ENCODE peak calls at places on chromosomes 1 and 21, in seven cellular contexts. E is activated B cell treated with CpG ODN at 0.5 μM for 24 hours; U is activated CD4-positive, alpha-beta T cell treated with anti-CD3 and anti-CD28 coated beads, Interleukin-2, amount 50 U/mL, for 1 hour; F is AG04450; K is WTC11; B is CD4-positive, alpha-beta memory T cell; H is globus pallidus. Z is an unnamed sample.

GRCh38 chr1:154419620-154420020 is 14.5 kb downstream of the IL6R start:
- DNase-seq in U (peak), B (peak), F (peak), K (no peak), H (peak), E (no peak), Z (no peak)

GRCh38 chr1:67802565-67802964 is 30.7 kb downstream of the GNG12 start:
- DNase-seq in U (no peak), K (no peak), F (no peak), B (no peak), H (no peak), E (no peak), Z (no peak)

GRCh38 chr1:46466477-46467182 is 23.0 kb upstream of the DMBX1 start:
- DNase-seq in B (no peak), K (peak), U (no peak), H (no peak), F (no peak), E (no peak), Z (peak)

GRCh38 chr1:10181154-10181553 is 29.2 kb upstream of the KIF1B start:
- DNase-seq in U (no peak), F (no peak), B (no peak), E (no peak), K (no peak), H (no peak), Z (no peak)

GRCh38 chr1:20834780-20835179 is 47.7 kb upstream of the HP1BP3 start:
- DNase-seq in H (no peak), K (no peak), B (no peak), F (no peak), E (no peak), U (no peak), Z (no peak)

GRCh38 chr21:33663241-33663640 is 20.9 kb downstream of the ITSN1 start:
- DNase-seq in F (no peak), E (no peak), U (no peak), B (no peak), H (no peak), K (no peak), Z (no peak)

GRCh38 chr1:15836772-15837669 is 10.5 kb upstream of the SPEN start:
- DNase-seq in B (peak), U (peak), F (no peak), H (no peak), E (peak), K (peak), Z (no peak)

GRCh38 chr1:44777547-44777946 is 2.2 kb downstream of the RPS8 start:
- DNase-seq in F (no peak), B (no peak), E (no peak), H (no peak), U (no peak), K (no peak), Z (no peak)

GRCh38 chr1:55214214-55214902 is 806 bp downstream of the USP24 start:
- DNase-seq in K (peak), E (peak), H (peak), U (peak), B (peak), F (no peak), Z (peak)

GRCh38 chr1:218347713-218348627 is 2.8 kb downstream of the TGFB2 start:
- DNase-seq in B (no peak), H (no peak), E (no peak), F (no peak), U (no peak), K (no peak), Z (no peak)

GRCh38 chr1:54052470-54052933 is 502 bp downstream of the TMEM59 start:
- DNase-seq in H (no peak), B (peak), K (peak), F (no peak), U (peak), E (peak), Z (peak)

GRCh38 chr1:207084701-207085180 is 3.9 kb upstream of the C4BPB start:
- DNase-seq in K (peak), E (no peak), B (peak), U (peak), H (peak), F (peak), Z (peak)

GRCh38 chr21:25462517-25462971 is 144.7 kb downstream of the MRPL39 start:
- DNase-seq in H (no peak), F (no peak), E (no peak), K (no peak), U (no peak), B (no peak), Z (no peak)

GRCh38 chr1:29893806-29894205 is 657.5 kb downstream of the PTPRU start:
- DNase-seq in B (no peak), U (no peak), K (no peak), E (no peak), H (no peak), F (no peak), Z (no peak)

GRCh38 chr1:7149080-7149838 is 364.0 kb downstream of the CAMTA1 start:
- DNase-seq in F (no peak), U (no peak), H (no peak), E (no peak), B (no peak), K (peak), Z (no peak)

GRCh38 chr1:100539836-100540536 is 2.0 kb downstream of the GPR88 start:
- DNase-seq in B (no peak), K (peak), H (no peak), F (no peak), U (no peak), E (no peak), Z (peak)

GRCh38 chr1:245538671-245539070 is 383.9 kb downstream of the KIF26B start:
- DNase-seq in H (no peak), F (no peak), B (no peak), U (no peak), K (no peak), E (no peak), Z (no peak)